ENCODE peak calls at places on chromosomes 16 and 17, in nine cellular contexts. J is adrenal gland, P is spleen, B is OCI-LY7, L is lower leg skin, W is stomach, U is colonic mucosa, G is astrocyte of the spinal cord, K is tibial artery. I is an unnamed sample.

GRCh38 chr17:49235896-49236295 is 5.3 kb upstream of the PHOSPHO1 start:
- DNase-seq in B (no peak), U (no peak), W (no peak), J (no peak), K (no peak), G (no peak), P (no peak), L (no peak), I (no peak)

GRCh38 chr17:63707151-63707550 is 7.2 kb upstream of the LIMD2 start:
- DNase-seq in J (no peak), B (no peak), L (no peak), K (no peak), P (no peak), U (no peak), W (no peak), G (no peak), I (no peak)

GRCh38 chr16:71214771-71215381 is 15.6 kb downstream of the HYDIN start:
- DNase-seq in U (no peak), G (no peak), K (no peak), L (no peak), J (no peak), P (no peak), B (no peak), W (no peak), I (no peak)

GRCh38 chr17:60168654-60169053 is 18.9 kb downstream of the CA4 start:
- DNase-seq in U (no peak), K (no peak), W (no peak), J (no peak), G (no peak), P (no peak), B (no peak), L (no peak), I (no peak)

GRCh38 chr17:80202197-80202596 is 17.9 kb downstream of the SGSH start:
- DNase-seq in U (no peak), P (no peak), G (no peak), K (no peak), L (no peak), J (no peak), B (no peak), W (no peak), I (no peak)

GRCh38 chr17:74527756-74528155 is 3.5 kb downstream of the CD300LB start:
- DNase-seq in L (no peak), B (no peak), J (no peak), P (peak; percentile 67), G (no peak), W (peak; percentile 10), K (no peak), U (no peak), I (no peak)

GRCh38 chr17:65559802-65560627 is 1.4 kb downstream of the AXIN2 start:
- DNase-seq in K (no peak), P (peak; percentile 84), J (peak; percentile 63), L (no peak), B (peak; percentile 39), W (peak; percentile 30), G (peak; percentile 34), U (peak; percentile 52), I (no peak)

GRCh38 chr17:2125013-2125535 is 70.2 kb downstream of the HIC1 start:
- DNase-seq in J (no peak), W (no peak), K (no peak), B (no peak), U (no peak), G (peak; percentile 64), P (no peak), L (no peak), I (no peak)

GRCh38 chr17:65131946-65132345 is 5.2 kb upstream of the RGS9 start:
- DNase-seq in J (no peak), K (no peak), L (no peak), U (no peak), G (peak; percentile 32), P (no peak), W (no peak), B (no peak), I (peak; percentile 42)

GRCh38 chr16:86516618-86517003 is 6.3 kb downstream of the FOXF1 start:
- DNase-seq in P (no peak), B (no peak), L (no peak), G (peak; percentile 43), W (no peak), K (no peak), J (no peak), U (no peak), I (no peak)

GRCh38 chr16:53370827-53371226 is 63.4 kb upstream of the RBL2 start:
- DNase-seq in U (no peak), G (no peak), W (no peak), J (no peak), L (no peak), P (no peak), B (no peak), K (no peak), I (no peak)

GRCh38 chr16:72138064-72138572 is 33.8 kb downstream of the PMFBP1 start:
- DNase-seq in W (no peak), B (no peak), L (no peak), J (no peak), K (no peak), G (no peak), P (no peak), U (no peak), I (no peak)

GRCh38 chr17:76191891-76192290 is 48.4 kb downstream of the RNF157 start:
- DNase-seq in W (no peak), P (no peak), K (no peak), G (no peak), U (no peak), L (no peak), B (peak; percentile 77), J (no peak), I (no peak)

GRCh38 chr16:67459066-67459857 is 21.7 kb downstream of the ATP6V0D1 start:
- DNase-seq in K (no peak), L (no peak), J (peak; percentile 90), U (peak; percentile 80), W (peak; percentile 87), P (no peak), B (no peak), G (no peak), I (no peak)

GRCh38 chr16:48284772-48285409 is 37.6 kb upstream of the ABCC11 start:
- DNase-seq in B (no peak), P (no peak), L (no peak), J (no peak), K (no peak), G (no peak), U (no peak), W (no peak), I (no peak)

GRCh38 chr17:81292450-81292849 is 2.7 kb downstream of the SLC38A10 start:
- DNase-seq in J (no peak), W (no peak), U (no peak), P (no peak), G (no peak), L (no peak), B (no peak), K (no peak), I (no peak)

GRCh38 chr17:81289627-81290026 is 5.5 kb downstream of the SLC38A10 start:
- DNase-seq in U (no peak), K (no peak), J (no peak), G (no peak), P (no peak), B (no peak), W (no peak), L (no peak), I (no peak)

GRCh38 chr17:81290230-81290629 is 4.9 kb downstream of the SLC38A10 start:
- DNase-seq in B (no peak), G (no peak), W (no peak), J (no peak), L (no peak), P (no peak), U (no peak), K (no peak), I (no peak)

GRCh38 chr17:81294512-81295030 is 536 bp downstream of the SLC38A10 start:
- DNase-seq in G (no peak), B (peak; percentile 17), J (peak; percentile 48), L (no peak), P (peak; percentile 87), K (no peak), W (peak; percentile 42), U (peak; percentile 53), I (no peak)

DNA sequence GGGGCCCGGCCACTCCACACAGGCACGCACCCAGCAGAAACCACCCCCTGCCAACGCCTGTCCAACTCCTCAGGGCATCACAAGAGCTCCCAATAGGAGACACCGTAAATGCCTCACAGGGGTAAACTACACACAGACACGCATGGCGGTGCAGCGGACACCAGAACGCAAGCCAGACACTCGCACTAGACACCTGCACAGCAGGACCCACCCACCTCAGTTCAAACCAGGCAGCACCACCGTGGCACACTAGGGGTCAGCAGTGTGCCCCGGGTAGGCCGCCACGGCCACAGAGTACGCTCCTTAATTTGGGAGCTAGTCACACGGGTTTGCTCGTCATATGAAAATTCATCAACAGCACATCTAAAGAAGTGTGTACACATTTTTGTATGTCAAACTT is 3.4 kb downstream of the SLC38A10 start:
- DNase-seq in G (peak; percentile 31), W (peak; percentile 83), K (peak; percentile 84), U (peak; percentile 86), P (peak; percentile 91), B (peak; percentile 78), J (peak; percentile 68), L (peak; percentile 63), I (no peak)
- TF ChIP-seq CTCF in G (peak; percentile 77), W (no peak), K (peak; percentile 84), U (peak; percentile 79), P (peak; percentile 64), B (peak; percentile 93), J (peak; percentile 60), L (no peak), I (peak; percentile 67)

GRCh38 chr16:88536971-88537751 is 33.0 kb upstream of the ZC3H18 start:
- DNase-seq in W (no peak), U (no peak), J (no peak), G (no peak), L (no peak), B (no peak), K (no peak), P (no peak), I (no peak)
- TF ChIP-seq CTCF in W (no peak), U (no peak), J (no peak), G (no peak), L (no peak), B (peak; percentile 20), K (no peak), P (no peak), I (no peak)

DNA sequence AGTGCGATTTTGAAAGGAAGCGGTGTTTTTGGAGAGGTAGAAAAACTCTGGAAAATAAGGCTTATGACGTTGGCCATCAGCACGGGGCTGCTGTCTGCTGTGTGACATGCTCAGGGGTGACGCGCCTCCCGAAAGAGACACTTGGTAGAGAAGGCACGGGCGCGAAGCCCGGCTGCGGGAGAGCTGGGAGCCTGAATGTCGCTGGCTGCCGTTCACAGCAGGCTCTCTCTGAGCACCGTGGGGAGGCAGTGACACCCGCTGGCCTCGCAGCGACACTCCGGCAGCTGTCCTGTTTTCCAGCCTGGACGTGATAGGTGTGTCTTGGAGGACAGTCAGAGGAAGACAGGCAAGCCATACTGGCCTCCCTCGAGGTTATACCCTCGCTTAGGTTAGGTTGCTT is 759.1 kb upstream of the RBFOX1 start:
- DNase-seq in L (no peak), K (no peak), P (no peak), B (no peak), J (peak; percentile 9), G (no peak), U (peak; percentile 22), W (no peak), I (no peak)
- TF ChIP-seq CTCF in L (no peak), K (no peak), P (no peak), B (no peak), J (no peak), G (no peak), U (peak; percentile 25), W (no peak), I (no peak)

GRCh38 chr17:56661906-56662305 is 68.4 kb downstream of the NOG start:
- DNase-seq in K (no peak), P (no peak), L (no peak), W (no peak), B (no peak), J (no peak), G (no peak), U (no peak), I (no peak)
- TF ChIP-seq CTCF in K (no peak), P (no peak), L (no peak), W (no peak), B (peak; percentile 14), J (no peak), G (no peak), U (no peak), I (no peak)